ENCODE peak calls at places on chromosomes 12 and 14, in ten cellular contexts. R is OCI-LY7, C is fibroblast of pulmonary artery, H is astrocyte of the cerebellum, M is H9, G is fibroblast of mammary gland, F is left lung, A is cardiac muscle cell, B is AG09319, N is GM12865. W is an unnamed sample.

GRCh38 chr12:48380596-48380995 is 29.9 kb upstream of the ZNF641 start:
- DNase-seq in M (no peak), G (no peak), H (no peak), N (no peak), R (no peak), A (no peak), B (no peak), C (no peak), F (no peak), W (no peak)

GRCh38 chr14:44846232-44846824 is 115.4 kb downstream of the KLHL28 start:
- DNase-seq in G (peak; percentile 57), H (peak; percentile 27), C (peak; percentile 73), M (no peak), R (peak; percentile 58), F (no peak), A (peak; percentile 72), N (peak; percentile 54), B (peak; percentile 16), W (peak; percentile 45)

GRCh38 chr12:52156310-52156709 is 35.5 kb downstream of the KRT80 start:
- DNase-seq in H (no peak), F (peak; percentile 4), C (no peak), R (no peak), N (no peak), G (peak; percentile 18), B (no peak), M (no peak), A (no peak), W (no peak)

GRCh38 chr14:95611293-95611880 is 74.8 kb upstream of the TCL1B start:
- DNase-seq in H (no peak), R (peak; percentile 77), G (no peak), A (no peak), M (no peak), C (no peak), N (peak; percentile 47), F (no peak), B (no peak), W (no peak)

GRCh38 chr12:131901431-131902331 is 7.3 kb downstream of the ULK1 start:
- DNase-seq in G (no peak), A (no peak), C (no peak), B (no peak), F (peak; percentile 62), N (no peak), M (no peak), H (no peak), R (no peak), W (no peak)

GRCh38 chr14:27559848-27560247 is 962.0 kb upstream of the NOVA1 start:
- DNase-seq in R (no peak), N (no peak), M (no peak), B (no peak), C (no peak), G (no peak), H (no peak), A (no peak), F (no peak), W (no peak)

GRCh38 chr12:52821826-52822660 is 8.1 kb upstream of the KRT4 start:
- DNase-seq in G (no peak), B (no peak), R (no peak), H (no peak), C (no peak), F (no peak), M (no peak), N (no peak), A (no peak), W (no peak)

GRCh38 chr14:79278798-79279644 is 932.3 kb downstream of the DIO2 start:
- DNase-seq in N (no peak), H (peak; percentile 72), R (no peak), M (peak; percentile 97), B (no peak), C (peak; percentile 87), F (peak; percentile 89), A (peak; percentile 86), G (peak; percentile 80), W (no peak)

GRCh38 chr14:101114726-101115481 is 211.4 kb upstream of the RTL1 start:
- DNase-seq in M (no peak), B (no peak), R (no peak), A (no peak), G (no peak), H (no peak), C (no peak), F (peak; percentile 56), N (no peak), W (no peak)

GRCh38 chr12:108614639-108615038 is 16.8 kb upstream of the TMEM119 start:
- DNase-seq in F (peak; percentile 49), A (no peak), R (no peak), G (no peak), H (no peak), M (no peak), C (no peak), B (no peak), N (no peak), W (no peak)

GRCh38 chr14:21047378-21047781 is 5.2 kb downstream of the RNASE7 start:
- DNase-seq in M (no peak), H (no peak), G (no peak), N (no peak), F (no peak), C (no peak), R (no peak), A (peak; percentile 54), B (no peak), W (no peak)

GRCh38 chr14:90715495-90715894 is 100.7 kb downstream of the TTC7B start:
- DNase-seq in B (no peak), F (no peak), H (no peak), G (no peak), A (no peak), R (no peak), C (no peak), M (no peak), N (no peak), W (no peak)

GRCh38 chr12:80763874-80764273 is 47.2 kb downstream of the MYF5 start:
- DNase-seq in B (peak; percentile 22), C (peak; percentile 77), M (no peak), N (peak; percentile 70), R (peak; percentile 59), H (peak; percentile 60), G (peak; percentile 83), F (no peak), A (peak; percentile 73), W (peak; percentile 10)

GRCh38 chr12:75561921-75562320 is 50.5 kb upstream of the KRR1 start:
- DNase-seq in A (no peak), M (no peak), B (no peak), N (no peak), C (no peak), H (no peak), G (no peak), F (no peak), R (no peak), W (no peak)

GRCh38 chr12:75563351-75563750 is 51.9 kb upstream of the KRR1 start:
- DNase-seq in C (no peak), G (no peak), A (no peak), F (no peak), R (no peak), M (no peak), H (no peak), N (no peak), B (no peak), W (no peak)

GRCh38 chr12:75558262-75558661 is 46.9 kb upstream of the KRR1 start:
- DNase-seq in R (no peak), A (no peak), N (no peak), G (no peak), C (no peak), H (no peak), B (no peak), F (no peak), M (no peak), W (no peak)

GRCh38 chr12:75556306-75556899 is 45.0 kb upstream of the KRR1 start:
- DNase-seq in F (no peak), B (no peak), A (no peak), R (no peak), N (no peak), M (no peak), H (no peak), C (peak; percentile 6), G (no peak), W (no peak)

GRCh38 chr12:75560167-75560566 is 48.8 kb upstream of the KRR1 start:
- DNase-seq in A (peak; percentile 80), N (no peak), M (no peak), B (no peak), G (peak; percentile 73), F (no peak), H (peak; percentile 53), C (peak; percentile 82), R (peak; percentile 31), W (peak; percentile 21)
- TF ChIP-seq CTCF in A (peak; percentile 59), N (peak; percentile 20), M (peak; percentile 37), B (peak; percentile 45), G (peak; percentile 58), F (peak; percentile 28), H (peak; percentile 64), C (peak; percentile 64), R (peak; percentile 58), W (peak; percentile 39)

DNA sequence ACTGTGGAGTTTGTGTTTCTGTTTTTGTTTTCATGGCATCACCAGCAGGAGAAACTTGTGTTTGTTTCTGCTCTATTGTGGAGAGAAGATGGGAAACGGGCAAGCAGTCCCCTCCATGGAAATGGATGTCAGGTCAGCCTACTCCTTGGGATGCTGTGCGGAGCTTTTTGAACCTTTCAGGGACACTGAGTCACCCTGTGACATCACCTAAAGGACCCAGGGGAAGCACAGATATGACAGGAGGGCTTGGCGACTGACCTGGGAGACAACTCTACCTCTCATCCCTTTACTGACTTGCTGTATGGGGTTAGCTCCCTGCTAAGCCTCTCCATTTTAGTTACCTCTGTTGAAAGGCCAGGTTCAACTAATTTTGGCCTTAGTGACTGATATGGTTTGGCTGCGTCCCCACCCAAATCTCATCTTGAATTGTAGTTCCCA is 706.9 kb upstream of the TMEM132C start:
- DNase-seq in G (no peak), R (no peak), N (no peak), B (no peak), M (no peak), F (no peak), H (no peak), A (no peak), C (no peak), W (no peak)
- TF ChIP-seq CTCF in G (no peak), R (peak; percentile 26), N (no peak), B (no peak), M (peak; percentile 8), F (no peak), H (no peak), A (no peak), C (no peak), W (no peak)

GRCh38 chr12:3299929-3300832 is 190.8 kb upstream of the PRMT8 start:
- DNase-seq in G (peak; percentile 98), M (peak; percentile 97), F (peak; percentile 94), H (peak; percentile 68), B (peak; percentile 84), R (peak; percentile 78), A (peak; percentile 86), N (peak; percentile 87), C (peak; percentile 85), W (peak; percentile 83)
- TF ChIP-seq CTCF in G (peak; percentile 94), M (peak; percentile 94), F (peak; percentile 92), H (peak; percentile 98), B (peak; percentile 100), R (peak; percentile 86), A (peak; percentile 96), N (peak; percentile 96), C (peak; percentile 95), W (peak; percentile 95)

DNA sequence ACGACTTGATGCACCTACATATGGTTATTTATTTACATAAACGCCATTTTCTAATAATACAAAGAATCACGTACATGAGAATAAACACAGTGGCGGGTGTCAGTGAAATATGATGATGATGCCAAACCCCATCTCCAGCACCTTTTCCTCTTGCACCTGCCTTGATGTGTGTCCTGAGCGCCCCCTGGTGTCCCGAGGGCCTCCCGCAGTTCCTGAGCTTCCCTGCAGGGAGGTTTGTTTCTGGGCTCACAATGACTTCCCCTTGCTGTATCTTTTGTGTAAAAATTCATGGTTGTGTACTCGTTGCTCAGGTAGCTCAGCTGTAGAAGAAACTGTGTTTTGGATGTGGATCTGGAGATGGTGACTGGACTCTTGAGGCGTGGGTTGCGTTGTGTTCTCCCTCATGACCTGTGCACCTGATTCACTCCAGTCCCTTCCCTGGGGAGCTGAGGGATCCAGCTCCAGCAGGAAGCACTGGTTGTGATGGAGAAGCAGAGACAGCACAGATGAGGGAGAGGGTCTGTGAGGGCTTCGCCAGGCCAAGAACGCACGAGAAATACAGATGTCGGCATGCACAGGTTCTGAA is 1037.8 kb downstream of the TMEM121 start:
- DNase-seq in B (no peak), A (no peak), F (no peak), R (peak; percentile 58), G (no peak), H (no peak), M (no peak), C (no peak), N (peak; percentile 68), W (peak; percentile 62)
- TF ChIP-seq CTCF in B (no peak), A (no peak), F (peak; percentile 42), R (peak; percentile 76), G (no peak), H (no peak), M (peak; percentile 45), C (no peak), N (peak; percentile 78), W (peak; percentile 87)